ENCODE peak calls at places on chromosomes 11 and 22, in six cellular contexts. Y, R, H, U, W and T are unnamed samples.

GRCh38 chr22:50017701-50018224 is 5.2 kb upstream of the IL17REL start:
- DNase-seq in R (no peak), U (no peak), W (no peak), Y (no peak), H (no peak), T (peak)

GRCh38 chr22:49369726-49370717 is 457.7 kb downstream of the BRD1 start:
- DNase-seq in Y (peak), R (no peak), U (no peak), W (no peak), H (no peak), T (peak)

GRCh38 chr11:119602745-119603373 is 126.1 kb downstream of the NECTIN1 start:
- DNase-seq in H (no peak), U (no peak), Y (no peak), R (no peak), W (no peak), T (no peak)

GRCh38 chr11:5247479-5248192 is 2.0 kb downstream of the HBG1 start:
- DNase-seq in U (no peak), W (no peak), R (no peak), Y (no peak), H (no peak), T (no peak)

GRCh38 chr11:74948898-74949747 is at the start of the genes SPCS2 and XRRA1:
- DNase-seq in R (peak), Y (peak), H (peak), W (peak), U (peak), T (peak)

GRCh38 chr22:50705219-50705691 is 32.6 kb downstream of the SHANK3 start:
- DNase-seq in R (no peak), Y (no peak), W (peak), H (peak), U (peak), T (peak)

GRCh38 chr22:46852771-46853170 is 90.3 kb downstream of the TBC1D22A start:
- DNase-seq in W (no peak), H (no peak), U (no peak), Y (no peak), R (no peak), T (no peak)

GRCh38 chr22:27327981-27328721 is 473.4 kb downstream of the MN1 start:
- DNase-seq in H (no peak), U (no peak), Y (peak), W (no peak), R (no peak), T (no peak)

GRCh38 chr11:92269021-92269420 is 44.4 kb downstream of the FAT3 start:
- DNase-seq in H (no peak), W (peak), U (no peak), Y (no peak), R (no peak), T (no peak)

GRCh38 chr11:67283490-67283963 is 5.6 kb upstream of the ANKRD13D start:
- DNase-seq in R (no peak), U (peak), W (no peak), H (peak), Y (no peak), T (peak)

GRCh38 chr22:33605686-33606085 is 314.6 kb downstream of the LARGE1 start:
- DNase-seq in Y (no peak), H (peak), W (peak), U (no peak), R (no peak), T (no peak)

GRCh38 chr11:117796456-117797428 is at the start of gene DSCAML1:
- DNase-seq in H (no peak), Y (no peak), W (peak), R (no peak), U (peak), T (no peak)

GRCh38 chr22:30667092-30667485 is 586 bp downstream of the DUSP18 start:
- DNase-seq in Y (no peak), U (peak), R (no peak), H (no peak), W (peak), T (no peak)

GRCh38 chr11:4697583-4697982 is at the start of gene OR51E2:
- DNase-seq in R (no peak), Y (no peak), W (no peak), U (peak), H (no peak), T (no peak)

GRCh38 chr11:123558536-123559315 is 95.7 kb downstream of the SCN3B start:
- DNase-seq in H (no peak), Y (no peak), W (no peak), U (no peak), R (no peak), T (no peak)

GRCh38 chr11:123560001-123560400 is 94.4 kb downstream of the SCN3B start:
- DNase-seq in W (no peak), H (peak), Y (no peak), U (no peak), R (no peak), T (no peak)

GRCh38 chr11:123561046-123561781 is 93.2 kb downstream of the SCN3B start:
- DNase-seq in W (peak), U (peak), R (peak), H (peak), Y (no peak), T (no peak)

GRCh38 chr11:123562166-123562565 is 92.3 kb downstream of the SCN3B start:
- DNase-seq in H (no peak), U (no peak), W (peak), R (no peak), Y (no peak), T (no peak)

DNA sequence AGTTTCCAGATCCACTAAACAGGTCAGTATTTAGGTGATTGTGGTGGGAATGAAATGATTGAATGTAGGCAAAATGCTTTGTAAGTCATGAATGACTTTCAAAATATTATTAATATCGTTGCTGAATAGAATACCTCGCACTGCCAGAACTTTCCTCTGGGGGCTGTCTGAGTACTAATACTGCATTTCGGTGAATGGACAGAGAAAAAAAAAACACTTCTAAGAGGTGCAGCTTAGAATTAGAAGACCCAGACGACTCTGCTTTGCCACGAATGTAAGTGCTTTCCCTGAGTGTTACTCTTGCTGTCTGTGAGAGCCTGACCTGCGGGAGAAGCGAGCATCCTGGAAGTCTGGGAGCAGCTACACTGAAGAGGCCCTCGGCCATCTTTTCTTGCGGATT is 95.0 kb downstream of the SCN3B start:
- DNase-seq in Y (no peak), W (no peak), U (no peak), R (no peak), H (no peak), T (no peak)
- TF ChIP-seq CTCF in Y (no peak), W (peak), U (no peak), R (no peak), H (no peak), T (peak)

DNA sequence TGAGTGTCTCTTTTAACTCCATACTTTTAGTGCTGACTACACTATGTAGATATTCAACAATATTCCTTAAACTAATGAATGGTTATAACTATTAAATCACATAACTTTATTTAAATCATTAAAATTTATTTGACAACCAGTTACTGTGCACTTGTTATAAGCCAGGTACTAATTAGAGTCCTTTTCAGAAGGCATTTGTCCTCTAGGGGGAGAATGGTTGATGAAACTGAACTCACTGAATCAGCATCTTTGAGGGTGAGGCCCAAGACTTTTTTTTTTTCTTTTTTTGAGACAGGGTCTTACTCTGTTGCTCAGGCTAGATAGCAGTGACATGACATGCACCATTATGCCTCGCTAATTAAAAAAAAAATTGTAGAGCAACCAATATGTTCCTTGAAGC is 515.6 kb upstream of the CCDC90B start:
- DNase-seq in W (no peak), U (no peak), R (no peak), H (no peak), Y (no peak), T (no peak)
- TF ChIP-seq CTCF in W (peak), U (peak), R (no peak), H (no peak), Y (no peak), T (peak)

GRCh38 chr11:69240332-69241074 is 53.5 kb upstream of the MYEOV start:
- DNase-seq in H (no peak), U (peak), Y (peak), W (no peak), R (peak), T (no peak)
- TF ChIP-seq CTCF in H (peak), U (peak), Y (no peak), W (peak), R (no peak), T (peak)

GRCh38 chr11:73907191-73907590 is 30.4 kb downstream of the PAAF1 start:
- DNase-seq in H (no peak), W (no peak), U (peak), R (no peak), Y (no peak), T (no peak)
- TF ChIP-seq CTCF in H (peak), W (peak), U (peak), R (no peak), Y (no peak), T (no peak)

GRCh38 chr11:944711-945470 is 19.2 kb downstream of the AP2A2 start:
- DNase-seq in R (no peak), Y (no peak), W (peak), H (no peak), U (no peak), T (no peak)
- TF ChIP-seq CTCF in R (no peak), Y (no peak), W (peak), H (no peak), U (no peak), T (peak)

GRCh38 chr11:65380460-65381126 is 1.9 kb downstream of the SLC25A45 start:
- DNase-seq in U (no peak), R (no peak), H (no peak), Y (no peak), W (no peak), T (no peak)
- TF ChIP-seq CTCF in U (no peak), R (no peak), H (no peak), Y (no peak), W (no peak), T (no peak)

DNA sequence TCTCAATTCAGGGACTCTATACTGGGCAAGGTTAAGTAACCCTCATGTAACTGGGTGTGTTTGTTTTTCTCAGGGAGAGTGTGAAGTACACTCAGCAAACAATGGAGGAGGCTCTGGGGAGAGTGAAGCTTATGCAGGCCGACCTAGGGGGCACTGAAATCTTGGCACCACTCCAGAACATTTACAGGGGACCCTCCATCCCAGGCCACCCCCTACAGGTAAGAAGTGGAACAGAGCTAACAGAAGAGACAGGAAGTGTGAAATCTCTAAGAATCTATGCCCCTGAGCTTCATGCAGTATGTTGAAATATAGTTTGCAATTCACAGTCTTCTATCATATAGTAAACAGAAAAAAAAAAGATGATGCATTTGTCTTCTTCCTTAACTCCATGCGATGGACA is 8.3 kb downstream of the VWA5A start:
- DNase-seq in U (peak), H (no peak), Y (no peak), R (no peak), W (no peak), T (no peak)
- TF ChIP-seq CTCF in U (peak), H (no peak), Y (no peak), R (no peak), W (no peak), T (no peak)

DNA sequence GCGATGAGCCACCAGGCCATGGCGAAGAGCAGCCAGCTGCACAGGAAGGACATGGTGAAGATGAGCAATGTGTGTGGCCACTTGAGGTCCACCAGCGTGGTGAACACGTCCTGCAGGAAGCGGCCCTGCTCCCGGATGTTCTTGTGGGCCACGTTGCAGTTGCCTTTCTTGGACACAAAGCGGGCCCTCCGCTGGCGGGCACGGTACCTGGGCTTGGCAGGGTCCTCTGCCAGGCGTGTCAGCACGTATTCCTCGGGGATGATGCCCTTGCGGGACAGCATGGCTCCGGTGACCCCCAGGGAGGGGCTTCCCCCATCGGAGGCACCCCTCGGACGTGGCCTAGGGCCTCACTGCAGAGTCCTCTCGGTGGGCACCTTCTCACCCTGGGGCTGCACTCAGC is 648 bp downstream of the KCNJ11 start:
- DNase-seq in R (no peak), W (no peak), U (peak), H (no peak), Y (no peak), T (no peak)
- TF ChIP-seq CTCF in R (no peak), W (no peak), U (no peak), H (no peak), Y (no peak), T (no peak)

DNA sequence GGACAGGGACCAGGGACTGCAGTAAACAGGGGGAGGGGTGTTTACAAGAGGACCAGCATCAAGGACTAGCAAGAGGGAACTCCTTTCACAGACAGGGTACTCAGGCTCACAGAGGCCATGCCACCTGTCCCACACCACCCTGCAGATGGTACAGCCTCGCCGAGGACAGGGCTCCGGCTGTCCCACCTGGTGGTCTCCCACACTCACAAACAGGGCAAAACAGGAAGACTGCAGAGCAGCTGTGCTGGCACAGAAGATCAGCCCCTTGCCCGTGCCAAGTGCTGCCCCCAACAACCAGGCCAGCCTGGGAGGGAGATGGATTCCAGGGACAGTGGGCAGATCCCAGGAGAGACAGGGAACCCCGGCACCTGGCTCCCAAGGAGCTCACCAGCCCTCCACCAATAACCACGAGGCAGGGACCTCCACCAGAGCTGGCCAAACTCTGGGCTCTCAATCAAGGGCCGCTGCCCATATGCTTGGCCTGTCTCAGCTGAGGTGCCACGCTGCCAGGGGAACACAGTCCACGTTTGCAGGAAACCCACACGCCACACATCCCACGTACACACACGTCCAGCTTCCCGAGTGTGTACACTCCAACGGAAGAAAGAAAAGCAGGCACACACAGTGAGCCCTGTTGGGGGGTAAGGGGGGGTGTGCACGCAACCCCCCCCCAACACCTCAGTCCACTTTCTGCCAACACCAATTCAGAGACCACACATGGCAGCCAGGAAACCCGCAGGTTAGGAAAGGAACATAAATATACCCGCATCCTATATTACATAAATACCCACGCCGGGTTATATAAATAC is 2.0 kb downstream of the CSNK1E start:
- DNase-seq in Y (no peak), H (no peak), U (no peak), R (no peak), W (no peak), T (no peak)
- TF ChIP-seq CTCF in Y (no peak), H (no peak), U (no peak), R (no peak), W (no peak), T (no peak)